ENCODE peak calls at places on chromosomes 16 and 17, in six cellular contexts. J is fibroblast of lung; O is cardiac muscle cell; K is CD8-positive, alpha-beta memory T cell; U is left lung; C is adrenal gland. M is an unnamed sample.

GRCh38 chr16:14013571-14014283 is 57.4 kb upstream of the MRTFB start:
- DNase-seq in O (peak; percentile 80), J (peak; percentile 99), U (no peak), K (no peak), C (peak; percentile 70), M (no peak)

GRCh38 chr17:29149431-29150064 is 30.6 kb downstream of the MYO18A start:
- DNase-seq in U (no peak), J (no peak), O (peak; percentile 78), C (peak; percentile 68), K (no peak), M (no peak)

GRCh38 chr17:9644910-9645751 is at the start of gene USP43:
- DNase-seq in O (peak; percentile 23), J (no peak), K (no peak), U (peak; percentile 89), C (no peak), M (no peak)

GRCh38 chr17:50807014-50807413 is 28.4 kb upstream of the WFIKKN2 start:
- DNase-seq in O (peak; percentile 62), J (no peak), C (no peak), K (no peak), U (no peak), M (no peak)

GRCh38 chr17:18225562-18226283 is at the start of gene LLGL1:
- DNase-seq in J (no peak), O (peak; percentile 12), U (no peak), C (no peak), K (peak; percentile 23), M (no peak)

GRCh38 chr16:50467943-50468748 is 80.0 kb upstream of the NKD1 start:
- DNase-seq in U (peak; percentile 79), O (no peak), J (no peak), K (peak; percentile 10), C (peak; percentile 52), M (no peak)

GRCh38 chr17:50303051-50303450 is 28.8 kb downstream of the TMEM92 start:
- DNase-seq in K (no peak), C (no peak), U (no peak), O (no peak), J (no peak), M (no peak)

GRCh38 chr17:44467108-44467507 is 36.1 kb downstream of the GPATCH8 start:
- DNase-seq in J (no peak), K (no peak), U (no peak), O (no peak), C (no peak), M (no peak)

GRCh38 chr16:80899804-80900592 is 95.6 kb upstream of the CDYL2 start:
- DNase-seq in J (peak; percentile 86), U (peak; percentile 81), K (no peak), C (peak; percentile 87), O (peak; percentile 99), M (peak; percentile 96)

GRCh38 chr16:56547120-56547948 is 17.5 kb upstream of the MT4 start:
- DNase-seq in O (peak; percentile 49), J (peak; percentile 71), C (peak; percentile 54), U (no peak), K (no peak), M (no peak)

GRCh38 chr17:57597531-57598453 is 147.3 kb downstream of the CCDC182 start:
- DNase-seq in K (peak; percentile 20), O (peak; percentile 86), C (peak; percentile 88), J (peak; percentile 89), U (no peak), M (peak; percentile 47)

GRCh38 chr16:4693956-4694663 is 748 bp downstream of the NUDT16L1 start:
- DNase-seq in K (no peak), O (peak; percentile 81), C (no peak), U (peak; percentile 85), J (peak; percentile 67), M (no peak)

GRCh38 chr17:72976971-72977767 is 115.3 kb downstream of the SLC39A11 start:
- DNase-seq in J (peak; percentile 89), K (no peak), C (peak; percentile 82), U (no peak), O (peak; percentile 95), M (no peak)

GRCh38 chr16:73878616-73879015 is 418.0 kb upstream of the PSMD7 start:
- DNase-seq in J (peak; percentile 90), K (no peak), C (no peak), O (peak; percentile 82), U (no peak), M (peak; percentile 51)

GRCh38 chr17:56737741-56738161 is 96.0 kb downstream of the C17orf67 start:
- DNase-seq in O (peak; percentile 82), C (no peak), J (peak; percentile 68), U (no peak), K (no peak), M (no peak)

GRCh38 chr17:17952691-17953090 is 19.5 kb downstream of the TOM1L2 start:
- DNase-seq in U (no peak), O (no peak), K (no peak), J (no peak), C (no peak), M (no peak)

GRCh38 chr17:32814837-32815236 is 62.1 kb downstream of the MYO1D start:
- DNase-seq in K (no peak), J (no peak), O (no peak), C (no peak), U (no peak), M (no peak)

GRCh38 chr17:44197980-44198720 is 1.5 kb downstream of the ATXN7L3 start:
- DNase-seq in C (no peak), J (peak; percentile 81), K (peak; percentile 76), U (no peak), O (peak; percentile 53), M (no peak)

GRCh38 chr17:81517339-81518112 is 4.9 kb upstream of the ACTG1 start:
- DNase-seq in O (no peak), U (peak; percentile 61), K (no peak), C (no peak), J (no peak), M (no peak)

GRCh38 chr17:81518785-81519283 is 6.2 kb upstream of the ACTG1 start:
- DNase-seq in J (no peak), O (peak; percentile 34), U (peak; percentile 94), K (no peak), C (no peak), M (no peak)

GRCh38 chr17:81519284-81520020 is 6.9 kb upstream of the ACTG1 start:
- DNase-seq in J (no peak), K (peak; percentile 74), U (peak; percentile 93), C (no peak), O (no peak), M (no peak)

GRCh38 chr17:81517009-81517338 is 4.4 kb upstream of the ACTG1 start:
- DNase-seq in C (no peak), U (no peak), K (no peak), J (no peak), O (no peak), M (no peak)

GRCh38 chr17:81518113-81518784 is 5.7 kb upstream of the ACTG1 start:
- DNase-seq in J (peak; percentile 31), U (peak; percentile 61), K (no peak), C (no peak), O (peak; percentile 29), M (no peak)
- H3K4me3 ChIP-seq in J (peak overlapping the region; percentile 41), U (peak overlapping the region; percentile 52), K (no peak overlapping the region), C (peak overlapping the region; percentile 64), O (no peak overlapping the region), M (peak overlapping the region; percentile 59)

GRCh38 chr17:8002646-8003593 is 505 bp downstream of the GUCY2D start:
- DNase-seq in K (no peak), O (no peak), J (no peak), U (peak; percentile 79), C (no peak), M (no peak)
- H3K4me3 ChIP-seq in K (no peak overlapping the region), O (no peak overlapping the region), J (no peak overlapping the region), U (peak overlapping the region; percentile 6), C (peak overlapping the region; percentile 22), M (no peak overlapping the region)

GRCh38 chr16:29805232-29806095 is 865 bp upstream of the MAZ start:
- DNase-seq in J (peak; percentile 98), K (peak; percentile 98), U (peak; percentile 99), C (peak; percentile 99), O (peak; percentile 98), M (peak; percentile 91)

GRCh38 chr16:29804020-29804419 is 2.3 kb upstream of the MAZ start:
- DNase-seq in J (no peak), C (peak; percentile 59), U (no peak), K (no peak), O (no peak), M (no peak)

GRCh38 chr16:29806096-29806579 is at the start of gene MAZ:
- DNase-seq in C (no peak), U (peak; percentile 92), O (peak; percentile 96), J (peak; percentile 94), K (peak; percentile 68), M (peak; percentile 87)

GRCh38 chr16:29804455-29805231 is 1.7 kb upstream of the MAZ start:
- DNase-seq in J (peak; percentile 33), K (no peak), C (peak; percentile 88), U (no peak), O (peak; percentile 60), M (peak; percentile 59)

DNA sequence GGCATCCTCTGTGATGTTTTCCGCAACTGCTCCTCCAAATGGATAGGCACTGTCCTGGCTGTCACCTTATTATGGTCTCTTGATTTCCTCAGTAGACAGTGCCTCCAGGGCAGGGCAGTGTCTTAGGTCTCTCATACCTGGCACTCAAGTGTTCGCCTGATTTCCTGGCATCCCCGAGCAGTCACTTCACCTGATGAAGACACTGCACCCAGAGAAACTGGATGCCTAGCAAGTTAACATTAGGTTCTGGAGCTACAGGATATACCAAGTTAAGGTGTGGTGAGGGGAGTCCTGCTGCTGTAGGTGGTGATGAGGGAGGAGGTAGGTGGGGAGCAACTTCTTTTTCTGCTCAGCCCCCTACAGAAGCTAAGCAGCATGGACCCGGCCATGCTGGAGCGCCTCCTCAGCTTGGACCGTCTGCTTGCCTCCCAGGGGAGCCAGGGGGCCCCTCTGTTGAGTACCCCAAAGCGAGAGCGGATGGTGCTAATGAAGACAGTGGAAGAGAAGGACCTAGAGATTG is 3.9 kb upstream of the MAZ start:
- DNase-seq in C (no peak), J (no peak), K (no peak), U (no peak), O (no peak), M (no peak)
- H3K4me3 ChIP-seq in C (no peak overlapping the region), J (no peak overlapping the region), K (no peak overlapping the region), U (no peak overlapping the region), O (no peak overlapping the region), M (no peak overlapping the region)

GRCh38 chr17:49216482-49216881 is 6.0 kb downstream of the ABI3 start:
- DNase-seq in J (no peak), U (peak; percentile 79), C (no peak), K (no peak), O (no peak), M (no peak)

GRCh38 chr17:49216953-49217650 is 6.6 kb downstream of the ABI3 start:
- DNase-seq in K (no peak), J (no peak), O (no peak), U (peak; percentile 76), C (peak; percentile 76), M (no peak)

GRCh38 chr17:49213399-49213798 is 2.9 kb downstream of the ABI3 start:
- DNase-seq in J (no peak), U (no peak), C (no peak), O (no peak), K (no peak), M (no peak)

GRCh38 chr17:49214665-49215360 is 4.3 kb downstream of the ABI3 start:
- DNase-seq in O (no peak), J (no peak), C (peak; percentile 84), U (no peak), K (no peak), M (no peak)

DNA sequence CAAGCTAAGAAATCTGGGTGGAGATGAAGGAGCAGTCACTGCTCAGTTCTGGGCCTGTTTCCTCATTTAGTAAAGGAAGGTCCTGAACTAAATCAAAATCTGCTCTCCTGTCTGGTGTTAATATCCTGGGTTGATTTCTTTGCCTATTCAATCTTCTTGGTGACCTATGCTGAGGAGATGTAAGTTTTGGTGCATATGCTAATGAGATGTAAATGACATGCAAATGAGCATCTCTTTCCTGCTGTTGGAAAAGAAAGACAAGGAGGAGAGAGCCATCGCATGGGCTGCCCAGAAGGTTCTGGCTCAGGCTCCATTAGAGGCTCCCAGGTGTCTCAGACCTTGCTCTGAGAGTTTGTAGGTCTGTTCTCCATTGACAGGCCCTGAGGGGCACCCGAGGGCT is 3.3 kb downstream of the ABI3 start:
- DNase-seq in K (no peak), O (no peak), U (no peak), J (no peak), C (no peak), M (no peak)
- H3K4me3 ChIP-seq in K (peak overlapping the region; percentile 35), O (no peak overlapping the region), U (peak overlapping the region; percentile 56), J (no peak overlapping the region), C (no peak overlapping the region), M (no peak overlapping the region)

M was measured in LNCaP clone FGC.